ENCODE peak calls at places on chromosome 21, in four cellular contexts. One of them, this sample, is unnamed.

GRCh38 chr21:41766883-41767605 is at the start of gene RIPK4:
- DNase-seq in substantia nigra: no peak
- DNase-seq in activated naive CD8-positive, alpha-beta T cell treated with anti-CD3 and anti-CD28 coated beads for 36 hours: peak; percentile 60
- DNase-seq in GM10248: peak; percentile 71
- DNase-seq in this sample: peak; percentile 76

GRCh38 chr21:31755027-31755426 is 23.1 kb upstream of the SCAF4 start:
- DNase-seq in activated naive CD8-positive, alpha-beta T cell treated with anti-CD3 and anti-CD28 coated beads for 36 hours: no peak
- DNase-seq in substantia nigra: no peak
- DNase-seq in GM10248: no peak
- DNase-seq in this sample: no peak

GRCh38 chr21:15112858-15113257 is 48.1 kb upstream of the NRIP1 start:
- DNase-seq in activated naive CD8-positive, alpha-beta T cell treated with anti-CD3 and anti-CD28 coated beads for 36 hours: no peak
- DNase-seq in GM10248: no peak
- DNase-seq in substantia nigra: no peak
- DNase-seq in this sample: no peak

GRCh38 chr21:44438531-44439210 is 16.6 kb upstream of the LRRC3 start:
- DNase-seq in activated naive CD8-positive, alpha-beta T cell treated with anti-CD3 and anti-CD28 coated beads for 36 hours: no peak
- DNase-seq in GM10248: no peak
- DNase-seq in substantia nigra: no peak
- DNase-seq in this sample: no peak

GRCh38 chr21:42465008-42465878 is 30.8 kb downstream of the RSPH1 start:
- DNase-seq in GM10248: peak; percentile 50
- DNase-seq in substantia nigra: no peak
- DNase-seq in activated naive CD8-positive, alpha-beta T cell treated with anti-CD3 and anti-CD28 coated beads for 36 hours: no peak
- DNase-seq in this sample: no peak

GRCh38 chr21:34974162-34974981 is 74.7 kb downstream of the RUNX1 start:
- DNase-seq in GM10248: peak; percentile 65
- DNase-seq in substantia nigra: no peak
- DNase-seq in activated naive CD8-positive, alpha-beta T cell treated with anti-CD3 and anti-CD28 coated beads for 36 hours: peak; percentile 56
- DNase-seq in this sample: peak; percentile 60

GRCh38 chr21:17819114-17819877 is at the start of gene C21orf91:
- DNase-seq in GM10248: peak; percentile 89
- DNase-seq in substantia nigra: peak; percentile 89
- DNase-seq in activated naive CD8-positive, alpha-beta T cell treated with anti-CD3 and anti-CD28 coated beads for 36 hours: peak; percentile 89
- DNase-seq in this sample: peak; percentile 89

GRCh38 chr21:41877901-41878830 is 978 bp downstream of the PRDM15 start:
- DNase-seq in GM10248: no peak
- DNase-seq in substantia nigra: no peak
- DNase-seq in activated naive CD8-positive, alpha-beta T cell treated with anti-CD3 and anti-CD28 coated beads for 36 hours: peak; percentile 38
- DNase-seq in this sample: peak; percentile 52

GRCh38 chr21:28148400-28149064 is 844.1 kb downstream of the LTN1 start:
- DNase-seq in activated naive CD8-positive, alpha-beta T cell treated with anti-CD3 and anti-CD28 coated beads for 36 hours: no peak
- DNase-seq in GM10248: no peak
- DNase-seq in substantia nigra: no peak
- DNase-seq in this sample: no peak

GRCh38 chr21:45863751-45864150 is 117.8 kb upstream of the COL6A1 start:
- DNase-seq in substantia nigra: no peak
- DNase-seq in activated naive CD8-positive, alpha-beta T cell treated with anti-CD3 and anti-CD28 coated beads for 36 hours: no peak
- DNase-seq in GM10248: no peak
- DNase-seq in this sample: no peak

GRCh38 chr21:36425286-36425685 is 40.1 kb downstream of the CHAF1B start:
- DNase-seq in substantia nigra: no peak
- DNase-seq in GM10248: no peak
- DNase-seq in activated naive CD8-positive, alpha-beta T cell treated with anti-CD3 and anti-CD28 coated beads for 36 hours: no peak
- DNase-seq in this sample: no peak

GRCh38 chr21:45887121-45887611 is 94.4 kb upstream of the COL6A1 start:
- DNase-seq in activated naive CD8-positive, alpha-beta T cell treated with anti-CD3 and anti-CD28 coated beads for 36 hours: no peak
- DNase-seq in substantia nigra: peak; percentile 59
- DNase-seq in GM10248: no peak
- DNase-seq in this sample: no peak

GRCh38 chr21:39103689-39104088 is 79.6 kb downstream of the PSMG1 start:
- DNase-seq in activated naive CD8-positive, alpha-beta T cell treated with anti-CD3 and anti-CD28 coated beads for 36 hours: no peak
- DNase-seq in substantia nigra: no peak
- DNase-seq in GM10248: no peak
- DNase-seq in this sample: no peak

This sample was measured in stimulated activated CD4-positive, alpha-beta T cell treated with anti-CD3 and anti-CD28 coated beads, Interleukin-15, amount 100 ng/mL, for 24 hours.